ENCODE peak calls at places on chromosomes 11 and 22, in six cellular contexts. V, G, W, B, Z and K are unnamed samples. For H3K4me1, the result is how much of the 10 kb centered on the place peaks cover.

GRCh38 chr11:2699185-2699530 is 636 bp downstream of the KCNQ1OT1 start:
- DNase-seq in Z (peak), B (peak), V (no peak), W (no peak), G (peak), K (no peak)

GRCh38 chr11:76263657-76264056 is 57.4 kb upstream of the WNT11 start:
- DNase-seq in Z (no peak), B (no peak), V (no peak), W (no peak), G (no peak), K (no peak)

GRCh38 chr11:60783141-60783484 is 2.0 kb upstream of the MS4A10 start:
- DNase-seq in B (no peak), G (no peak), V (no peak), W (no peak), Z (no peak), K (no peak)

GRCh38 chr22:46577361-46578249 is 40.2 kb upstream of the CELSR1 start:
- DNase-seq in V (no peak), Z (no peak), W (peak), B (peak), G (no peak), K (peak)

GRCh38 chr22:36874309-36874696 is 13.5 kb downstream of the NCF4 start:
- DNase-seq in V (no peak), W (no peak), G (no peak), Z (no peak), B (no peak), K (no peak)

GRCh38 chr11:100791873-100792272 is 104.8 kb downstream of the ARHGAP42 start:
- DNase-seq in V (no peak), Z (no peak), G (peak), W (no peak), B (no peak), K (no peak)

GRCh38 chr11:108902027-108902469 is 237.2 kb downstream of the DDX10 start:
- DNase-seq in W (no peak), B (no peak), Z (no peak), V (no peak), G (no peak), K (no peak)

GRCh38 chr22:24066260-24066659 is 55.2 kb downstream of the CABIN1 start:
- DNase-seq in B (no peak), W (peak), G (no peak), Z (no peak), V (no peak), K (peak)

GRCh38 chr22:20520093-20520511 is 12.7 kb downstream of the MED15 start:
- DNase-seq in V (no peak), G (peak), Z (no peak), B (no peak), W (no peak), K (no peak)

GRCh38 chr11:57277845-57278720 is 41.0 kb upstream of the APLNR start:
- DNase-seq in G (peak), B (peak), W (peak), V (peak), Z (peak), K (peak)

GRCh38 chr11:117201516-117201866 is 2.3 kb downstream of the TAGLN start:
- DNase-seq in G (no peak), V (no peak), W (no peak), Z (no peak), B (no peak), K (no peak)

GRCh38 chr22:40040927-40041326 is 46.2 kb downstream of the FAM83F start:
- DNase-seq in B (peak), G (no peak), V (no peak), W (peak), Z (peak), K (peak)

GRCh38 chr11:58900479-58901420 is 38.5 kb upstream of the GLYATL1 start:
- DNase-seq in G (peak), Z (peak), V (peak), B (peak), W (no peak), K (peak)

GRCh38 chr11:115612331-115612730 is 108.1 kb upstream of the CADM1 start:
- DNase-seq in W (no peak), V (no peak), Z (no peak), G (peak), B (no peak), K (no peak)

GRCh38 chr22:48423481-48423901 is 1404.2 kb downstream of the BRD1 start:
- DNase-seq in V (no peak), W (no peak), G (no peak), Z (no peak), B (no peak), K (no peak)

GRCh38 chr11:106344392-106344791 is 266.9 kb downstream of the AASDHPPT start:
- DNase-seq in G (peak), Z (no peak), W (no peak), B (no peak), V (no peak), K (no peak)

GRCh38 chr11:1402776-1403620 is 13.3 kb downstream of the BRSK2 start:
- DNase-seq in Z (no peak), B (no peak), G (no peak), V (no peak), W (no peak), K (peak)

GRCh38 chr11:105718641-105719040 is 108.8 kb downstream of the GRIA4 start:
- DNase-seq in W (no peak), G (no peak), Z (no peak), B (no peak), V (no peak), K (no peak)

GRCh38 chr22:24803064-24803542 is 2.9 kb upstream of the SGSM1 start:
- DNase-seq in G (peak), V (peak), B (peak), Z (peak), W (no peak), K (no peak)

GRCh38 chr11:74684661-74685060 is 46.6 kb downstream of the CHRDL2 start:
- DNase-seq in W (peak), B (no peak), Z (no peak), G (no peak), V (no peak), K (no peak)

GRCh38 chr11:64231536-64231935 is 1.2 kb downstream of the DNAJC4 start:
- DNase-seq in V (no peak), B (no peak), Z (no peak), W (no peak), G (no peak), K (no peak)

GRCh38 chr11:64230985-64231365 is 627 bp downstream of the DNAJC4 start:
- DNase-seq in W (no peak), G (no peak), V (no peak), Z (no peak), B (no peak), K (peak)

GRCh38 chr11:64229959-64230208 is 464 bp upstream of the DNAJC4 start:
- DNase-seq in V (no peak), Z (no peak), W (no peak), B (no peak), G (no peak), K (no peak)

GRCh38 chr11:64229090-64229958 is 1.0 kb upstream of the DNAJC4 start:
- DNase-seq in V (no peak), W (no peak), G (no peak), Z (no peak), B (no peak), K (no peak)

DNA sequence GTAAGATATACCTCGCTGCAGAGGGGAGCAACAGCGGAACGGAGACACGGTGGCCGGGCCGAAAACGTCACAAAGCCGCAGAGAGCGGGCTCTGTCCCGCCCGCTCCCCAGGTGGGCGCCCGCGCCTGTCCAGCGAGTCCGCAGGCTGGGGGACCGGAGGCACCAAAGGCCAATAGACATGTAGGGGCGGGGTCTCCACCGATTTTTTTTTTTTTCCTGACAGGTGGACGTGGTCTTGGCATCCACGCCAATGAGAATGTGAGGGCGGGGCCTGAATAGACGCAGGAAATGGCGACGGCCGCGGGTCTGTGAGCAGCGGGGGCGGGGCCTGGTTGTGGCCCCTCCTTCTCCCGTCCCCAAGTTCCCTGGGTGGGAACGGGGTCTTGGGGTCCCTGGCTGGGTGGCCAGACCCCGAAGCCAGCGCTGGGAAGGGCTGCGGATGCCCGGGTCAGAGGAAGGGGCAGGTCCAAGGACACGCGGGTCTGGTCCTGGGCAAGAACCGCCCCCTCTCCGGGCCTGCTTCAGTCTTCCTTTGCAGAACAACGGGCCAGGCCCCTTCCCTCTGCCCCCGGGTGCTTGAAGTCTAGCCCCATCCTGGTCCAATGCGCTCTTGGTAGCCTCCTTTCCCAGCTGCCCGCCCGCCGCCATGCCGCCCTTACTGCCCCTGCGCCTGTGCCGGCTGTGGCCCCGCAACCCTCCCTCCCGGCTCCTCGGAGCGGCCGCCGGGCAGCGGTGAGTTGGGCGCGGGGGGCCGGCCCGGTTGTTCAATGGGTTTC is at the start of gene DNAJC4:
- DNase-seq in G (peak), B (peak), W (peak), Z (peak), V (peak), K (peak)
- H3K4me1 ChIP-seq in G (under half), B (half or more), W (half or more), Z (under half), V (half or more), K (under half)

GRCh38 chr11:95255523-95256165 is 24.6 kb upstream of the SESN3 start:
- DNase-seq in V (no peak), G (no peak), W (no peak), B (no peak), Z (no peak), K (no peak)

GRCh38 chr11:95257596-95257995 is 26.6 kb upstream of the SESN3 start:
- DNase-seq in V (no peak), Z (no peak), W (no peak), B (no peak), G (no peak), K (no peak)

GRCh38 chr11:95256204-95256819 is 25.3 kb upstream of the SESN3 start:
- DNase-seq in B (no peak), W (no peak), V (no peak), Z (no peak), G (peak), K (no peak)

GRCh38 chr11:95248666-95249467 is 17.9 kb upstream of the SESN3 start:
- DNase-seq in V (no peak), G (no peak), W (no peak), Z (no peak), B (no peak), K (no peak)

GRCh38 chr11:95254139-95254704 is 23.2 kb upstream of the SESN3 start:
- DNase-seq in W (peak), V (peak), B (peak), G (peak), Z (peak), K (peak)
- TF ChIP-seq POLR2A in W (no peak), V (no peak), B (no peak), G (no peak), Z (no peak), K (peak)

GRCh38 chr11:73386026-73386425 is 9.8 kb downstream of the RELT start:
- DNase-seq in V (no peak), G (no peak), B (no peak), W (peak), Z (no peak), K (peak)
- H3K4me1 ChIP-seq in V (under half), G (under half), B (under half), W (under half), Z (under half), K (half or more)

GRCh38 chr11:67507242-67507890 is 596 bp downstream of the CDK2AP2 start:
- DNase-seq in V (peak), W (peak), G (peak), B (peak), Z (peak), K (peak)

GRCh38 chr11:67506426-67507032 is 1.4 kb upstream of the PITPNM1 start:
- DNase-seq in G (no peak), V (no peak), W (peak), Z (no peak), B (peak), K (peak)

GRCh38 chr11:67507891-67508485 is at the start of gene CDK2AP2:
- DNase-seq in G (peak), V (peak), W (peak), B (peak), Z (peak), K (peak)

GRCh38 chr11:67510023-67510345 is 2.0 kb upstream of the CDK2AP2 start:
- DNase-seq in G (peak), W (no peak), Z (no peak), B (no peak), V (no peak), K (no peak)

GRCh38 chr11:67508486-67509121 is 642 bp upstream of the CDK2AP2 start:
- DNase-seq in B (peak), G (peak), W (peak), Z (peak), V (peak), K (peak)
- TF ChIP-seq POLR2A in B (no peak), G (peak), W (no peak), Z (no peak), V (peak), K (no peak)